ENCODE peak calls at places on chromosomes 3 and 15, in ten cellular contexts. Y is left cardiac atrium; M is GM04504; A is OCI-LY7; J is Jurkat, Clone E6-1; T is RWPE2; K is Kasumi-1; P is NCI-H2227 treated with DMSO at 0.1 percent for 48 hours; U is frontal cortex; Q is stimulated activated naive CD8-positive, alpha-beta T cell treated with anti-CD3 and anti-CD28 coated beads, Interleukin-15, Interleukin-2, amounts not matched to agents 100 U/mL and 50 U/mL, for 24 hours. D is an unnamed sample.

GRCh38 chr3:176950743-176951142 is 246.5 kb downstream of the TBL1XR1 start:
- DNase-seq in K (no peak), Y (no peak), Q (no peak), P (no peak), U (no peak), J (no peak), A (no peak), M (peak), T (no peak), D (no peak)

GRCh38 chr3:175258763-175259162 is 399.6 kb downstream of the NAALADL2 start:
- DNase-seq in A (no peak), P (no peak), Y (no peak), U (no peak), J (no peak), Q (no peak), M (no peak), K (no peak), T (no peak), D (no peak)

GRCh38 chr3:127566801-127567200 is 23.7 kb downstream of the TPRA1 start:
- DNase-seq in A (no peak), Q (no peak), P (no peak), T (no peak), Y (no peak), M (no peak), U (no peak), K (no peak), J (no peak), D (no peak)

GRCh38 chr3:36457667-36458066 is 77.4 kb downstream of the STAC start:
- DNase-seq in T (no peak), A (no peak), M (no peak), Q (no peak), Y (no peak), J (no peak), U (no peak), P (no peak), K (no peak), D (no peak)

GRCh38 chr15:29685156-29686078 is 136.9 kb downstream of the TJP1 start:
- DNase-seq in M (no peak), J (no peak), Y (no peak), K (no peak), T (peak), P (peak), U (no peak), Q (no peak), A (no peak), D (no peak)

GRCh38 chr3:32202496-32202895 is 36.0 kb upstream of the CMTM8 start:
- DNase-seq in U (no peak), K (no peak), A (no peak), Q (no peak), J (peak), T (no peak), P (no peak), M (no peak), Y (no peak), D (no peak)

GRCh38 chr15:40093224-40093842 is 15.3 kb downstream of the BMF start:
- DNase-seq in A (peak), M (no peak), K (no peak), J (no peak), Y (no peak), U (no peak), Q (no peak), T (no peak), P (no peak), D (no peak)

GRCh38 chr3:105747056-105747455 is 121.8 kb downstream of the CBLB start:
- DNase-seq in J (no peak), U (no peak), P (no peak), A (no peak), Q (no peak), T (no peak), M (peak), K (no peak), Y (no peak), D (no peak)

GRCh38 chr15:57237282-57237642 is 139.0 kb upstream of the CGNL1 start:
- DNase-seq in M (no peak), Q (no peak), K (no peak), U (peak), T (no peak), J (no peak), Y (no peak), P (no peak), A (no peak), D (no peak)

GRCh38 chr15:73866881-73867410 is 6.4 kb upstream of the TBC1D21 start:
- DNase-seq in Q (no peak), T (no peak), K (no peak), A (no peak), J (no peak), M (no peak), Y (no peak), P (no peak), U (no peak), D (no peak)

GRCh38 chr3:15820911-15821310 is 23.1 kb upstream of the ANKRD28 start:
- DNase-seq in A (no peak), Q (no peak), K (no peak), U (no peak), P (no peak), M (no peak), T (no peak), Y (no peak), J (no peak), D (no peak)

GRCh38 chr3:65672876-65673815 is 365.6 kb downstream of the MAGI1 start:
- DNase-seq in M (no peak), T (no peak), P (peak), Y (peak), Q (peak), J (peak), K (peak), U (peak), A (peak), D (peak)

GRCh38 chr15:39586387-39587171 is 5.7 kb downstream of the THBS1 start:
- DNase-seq in Y (no peak), M (peak), P (no peak), U (no peak), Q (no peak), A (no peak), J (no peak), K (no peak), T (no peak), D (no peak)

GRCh38 chr3:118817748-118818165 is 216.9 kb downstream of the IGSF11 start:
- DNase-seq in Y (peak), M (peak), T (no peak), P (peak), U (peak), A (peak), J (peak), Q (peak), K (peak), D (peak)

GRCh38 chr3:40877651-40878463 is 321.4 kb upstream of the CTNNB1 start:
- DNase-seq in Y (peak), P (no peak), J (no peak), T (no peak), M (no peak), U (peak), K (no peak), A (no peak), Q (no peak), D (no peak)

GRCh38 chr3:98558100-98558499 is 26.3 kb downstream of the GPR15 start:
- DNase-seq in Q (no peak), U (no peak), A (no peak), K (no peak), P (no peak), M (no peak), Y (no peak), T (no peak), J (no peak), D (no peak)

GRCh38 chr3:17901893-17902292 is 159.5 kb upstream of the TBC1D5 start:
- DNase-seq in U (no peak), P (no peak), K (peak), Y (no peak), Q (no peak), T (no peak), M (no peak), J (peak), A (peak), D (peak)

GRCh38 chr15:88185584-88185983 is 71.0 kb downstream of the NTRK3 start:
- DNase-seq in J (no peak), T (no peak), Y (no peak), K (no peak), Q (no peak), A (no peak), M (no peak), P (no peak), U (no peak), D (no peak)

GRCh38 chr15:71889947-71890346 is 79.6 kb downstream of the NR2E3 start:
- DNase-seq in J (no peak), M (no peak), U (no peak), Q (no peak), Y (no peak), K (no peak), A (no peak), T (no peak), P (no peak), D (no peak)

GRCh38 chr15:100596792-100597191 is 5.2 kb downstream of the LINS1 start:
- DNase-seq in J (peak), Y (peak), P (no peak), K (no peak), U (no peak), Q (peak), T (peak), A (no peak), M (no peak), D (peak)

GRCh38 chr3:194879126-194879887 is 193.6 kb downstream of the FAM43A start:
- DNase-seq in J (no peak), P (no peak), Q (no peak), M (no peak), A (peak), U (no peak), K (peak), T (no peak), Y (no peak), D (no peak)

GRCh38 chr3:154981201-154981600 is 98.9 kb upstream of the MME start:
- DNase-seq in Q (no peak), T (no peak), A (no peak), U (no peak), K (no peak), Y (no peak), J (no peak), P (no peak), M (no peak), D (no peak)

GRCh38 chr15:76533995-76534394 is 197.4 kb downstream of the ISL2 start:
- DNase-seq in Q (no peak), J (no peak), A (no peak), K (no peak), M (no peak), U (no peak), P (no peak), T (no peak), Y (no peak), D (no peak)